ENCODE peak calls at places on chromosome 20, in seven cellular contexts. S, M, Z, H, D, O and C are unnamed samples.

GRCh38 chr20:24698706-24699206 is 229.3 kb downstream of the SYNDIG1 start:
- DNase-seq in D (peak; percentile 70), M (no peak), O (no peak), S (no peak), H (no peak), Z (no peak), C (no peak)

GRCh38 chr20:50029697-50030428 is 47.1 kb downstream of the SNAI1 start:
- DNase-seq in D (no peak), H (peak; percentile 97), Z (peak; percentile 96), O (peak; percentile 93), M (no peak), S (no peak), C (no peak)

GRCh38 chr20:59124326-59125029 is 39.1 kb upstream of the ZNF831 start:
- DNase-seq in S (no peak), D (no peak), M (no peak), H (no peak), O (peak; percentile 45), Z (no peak), C (no peak)

GRCh38 chr20:57332105-57333089 is 2.8 kb downstream of the SPO11 start:
- DNase-seq in S (peak; percentile 27), H (no peak), O (no peak), M (no peak), D (no peak), Z (no peak), C (no peak)

GRCh38 chr20:3846740-3847418 is at the start of gene MAVS:
- DNase-seq in Z (peak; percentile 73), O (peak; percentile 91), S (peak; percentile 87), D (peak; percentile 95), H (peak; percentile 73), M (peak; percentile 40), C (peak; percentile 90)

GRCh38 chr20:41733151-41733550 is 115.0 kb upstream of the CHD6 start:
- DNase-seq in H (peak; percentile 6), Z (no peak), D (no peak), O (no peak), S (no peak), M (no peak), C (no peak)

GRCh38 chr20:13259921-13260320 is 38.8 kb downstream of the ISM1 start:
- DNase-seq in M (no peak), O (no peak), H (no peak), S (no peak), Z (no peak), D (no peak), C (no peak)

GRCh38 chr20:25195962-25196700 is 619 bp downstream of the ENTPD6 start:
- DNase-seq in S (peak; percentile 18), M (peak; percentile 28), Z (no peak), O (no peak), D (peak; percentile 90), H (no peak), C (peak; percentile 18)

GRCh38 chr20:46111028-46111835 is 6.9 kb upstream of the CD40 start:
- DNase-seq in Z (no peak), D (no peak), O (no peak), H (no peak), S (peak; percentile 60), M (no peak), C (peak; percentile 89)

GRCh38 chr20:32114305-32114960 is 4.9 kb downstream of the TM9SF4 start:
- DNase-seq in D (no peak), H (peak; percentile 45), S (no peak), O (peak; percentile 15), M (no peak), Z (no peak), C (no peak)

GRCh38 chr20:50774515-50774914 is 20.3 kb upstream of the BCAS4 start:
- DNase-seq in M (no peak), S (no peak), Z (no peak), D (peak; percentile 53), H (no peak), O (no peak), C (no peak)

DNA sequence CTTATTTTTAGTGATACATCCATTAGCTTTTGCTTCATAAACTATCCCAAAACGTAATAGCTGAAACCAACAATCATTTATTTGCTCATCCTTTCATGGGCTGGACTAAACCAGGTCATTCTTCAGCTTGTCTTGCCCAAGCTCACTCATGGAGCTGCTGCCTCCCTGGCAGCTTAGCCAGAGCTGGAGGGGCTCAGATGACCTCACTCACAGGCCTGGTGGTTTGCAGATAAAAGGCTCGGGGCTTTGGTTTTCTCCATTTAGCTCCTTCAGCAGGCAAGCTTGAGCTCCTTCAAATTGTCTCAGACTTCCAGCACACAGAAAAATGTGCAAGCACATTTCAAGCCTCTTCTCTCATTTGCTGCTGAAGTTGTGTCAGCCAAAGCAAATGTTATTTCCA is 139.1 kb downstream of the BTBD3 start:
- DNase-seq in O (no peak), M (no peak), Z (no peak), S (no peak), D (no peak), H (no peak), C (no peak)
- TF ChIP-seq CTCF in O (no peak), M (no peak), Z (no peak), S (no peak), D (no peak), H (no peak), C (no peak)

GRCh38 chr20:45098096-45098773 is 2.7 kb downstream of the KCNS1 start:
- DNase-seq in O (no peak), S (no peak), D (no peak), H (peak; percentile 11), Z (peak; percentile 39), M (no peak), C (peak; percentile 18)
- H3K4me3 ChIP-seq in O (peak overlapping the region; percentile 29), S (no peak overlapping the region), D (peak overlapping the region; percentile 25), H (no peak overlapping the region), Z (peak overlapping the region; percentile 39), M (no peak overlapping the region), C (no peak overlapping the region)

DNA sequence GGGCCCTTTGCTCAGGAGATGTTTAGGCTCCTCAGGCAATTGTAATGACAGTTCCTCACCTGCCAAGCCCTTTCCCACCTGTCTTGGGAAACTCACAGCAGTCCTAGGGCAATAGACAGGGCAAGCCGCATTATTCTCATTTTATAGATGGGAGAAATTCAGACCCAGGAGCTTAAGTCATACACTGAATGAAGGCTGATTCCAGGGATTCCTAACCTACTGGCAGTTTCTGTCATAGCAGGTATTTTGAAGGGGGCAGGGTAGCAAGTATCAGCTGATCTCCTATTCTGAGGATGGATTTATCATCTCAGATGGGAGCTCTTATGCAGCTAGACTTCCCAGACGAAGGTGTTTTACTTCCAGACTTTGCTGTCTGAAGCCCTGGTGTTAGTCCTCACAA is 61.4 kb upstream of the MYL9 start:
- DNase-seq in O (no peak), H (no peak), M (no peak), S (no peak), Z (peak; percentile 42), D (no peak), C (no peak)
- TF ChIP-seq CTCF in O (no peak), H (no peak), M (no peak), S (no peak), Z (peak; percentile 27), D (no peak), C (no peak)

GRCh38 chr20:1184260-1184637 is 532 bp downstream of the TMEM74B start:
- DNase-seq in Z (no peak), S (no peak), O (no peak), M (no peak), H (no peak), D (no peak), C (no peak)
- H3K4me3 ChIP-seq in Z (no peak overlapping the region), S (no peak overlapping the region), O (no peak overlapping the region), M (peak overlapping the region; percentile 59), H (no peak overlapping the region), D (peak overlapping the region; percentile 54), C (no peak overlapping the region)

DNA sequence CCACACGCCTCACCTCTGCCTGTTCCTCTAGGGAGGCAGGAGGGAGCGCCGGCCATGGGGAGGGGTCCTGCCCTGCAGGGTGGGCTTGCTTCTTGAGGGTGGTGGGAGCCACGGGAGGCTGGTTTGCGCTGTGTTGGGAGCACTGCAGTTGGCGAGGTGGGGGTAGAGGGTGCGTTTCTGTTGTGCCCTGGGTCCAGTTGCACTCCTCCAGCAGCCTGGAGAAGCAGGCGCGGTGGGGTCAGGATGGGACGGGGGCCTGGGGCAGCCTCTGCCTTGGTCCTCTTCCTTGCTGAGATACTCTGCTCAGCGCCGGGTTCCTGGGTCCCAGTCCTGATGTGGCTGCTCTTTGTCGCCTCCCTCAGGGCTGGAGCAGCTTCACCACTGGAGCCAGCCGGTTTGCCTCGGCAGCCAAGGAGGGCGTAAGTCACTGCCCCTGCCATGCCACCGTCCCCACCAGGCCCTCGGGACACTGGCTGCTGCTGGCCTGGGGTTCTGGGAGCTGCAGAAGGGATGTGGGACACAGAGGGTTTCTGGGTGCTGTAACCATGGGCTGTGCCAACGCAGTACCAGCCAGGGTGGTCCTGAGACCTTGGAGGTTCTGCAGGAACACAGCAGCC is 8.4 kb downstream of the ARFGAP1 start:
- DNase-seq in H (no peak), D (no peak), M (no peak), O (no peak), Z (no peak), S (no peak), C (no peak)
- TF ChIP-seq CTCF in H (peak; percentile 12), D (no peak), M (no peak), O (no peak), Z (peak; percentile 57), S (no peak), C (peak; percentile 22)

GRCh38 chr20:38649275-38649891 is 47.8 kb downstream of the ARHGAP40 start:
- DNase-seq in M (no peak), Z (peak; percentile 67), H (no peak), S (no peak), O (no peak), D (no peak), C (peak; percentile 28)
- H3K4me3 ChIP-seq in M (no peak overlapping the region), Z (no peak overlapping the region), H (no peak overlapping the region), S (no peak overlapping the region), O (no peak overlapping the region), D (no peak overlapping the region), C (no peak overlapping the region)

DNA sequence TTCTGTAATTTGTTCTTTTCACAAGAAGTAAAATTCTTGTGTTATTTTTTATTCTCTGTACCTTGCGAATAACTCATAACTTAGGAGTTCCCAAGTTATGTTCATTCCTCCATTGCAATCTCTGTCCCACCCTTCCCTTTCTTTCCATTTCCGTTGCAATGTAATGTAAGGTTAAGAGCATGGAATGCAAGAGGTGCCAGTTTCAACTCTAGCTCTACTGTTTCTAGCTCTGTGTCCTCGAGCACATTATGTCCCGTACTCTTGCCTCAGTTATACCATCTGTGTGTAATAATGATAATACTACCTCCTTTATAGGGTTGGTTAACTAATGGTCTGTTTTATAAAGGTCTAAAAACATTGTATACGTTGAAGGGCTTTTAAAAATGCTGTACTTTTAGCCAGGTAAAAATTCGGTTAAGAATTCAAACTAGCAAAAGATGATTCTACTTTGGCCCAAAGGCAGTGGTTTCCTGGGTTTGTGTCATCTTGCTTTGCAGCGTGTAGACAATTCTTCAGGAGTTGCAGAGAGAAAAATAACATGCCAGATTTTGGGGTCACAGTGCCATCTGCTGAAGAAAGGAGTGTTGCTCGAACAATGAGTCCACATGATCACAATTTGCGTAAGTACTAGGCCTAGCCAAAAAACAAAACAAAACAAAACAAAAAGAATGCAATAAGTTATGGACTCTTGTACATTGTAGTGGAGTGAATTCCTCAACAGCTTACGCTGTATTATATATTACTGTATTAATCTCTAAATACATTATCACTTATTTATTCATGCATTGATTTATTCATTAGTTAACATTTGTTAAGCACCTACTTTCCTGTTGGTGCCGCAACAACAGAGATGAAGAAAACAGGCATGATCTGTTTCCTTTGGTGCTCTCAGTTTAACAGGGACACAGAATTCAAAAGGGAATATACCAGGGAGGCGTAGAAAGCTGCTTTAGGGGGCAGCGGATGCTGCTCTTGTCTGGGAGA is 10.0 kb upstream of the PFDN4 start:
- DNase-seq in M (no peak), S (peak; percentile 28), H (peak; percentile 88), O (no peak), Z (peak; percentile 84), D (peak; percentile 70), C (peak; percentile 34)
- TF ChIP-seq CTCF in M (peak; percentile 93), S (peak; percentile 31), H (peak; percentile 65), O (no peak), Z (peak; percentile 65), D (no peak), C (no peak)

GRCh38 chr20:33686984-33687366 is 790 bp upstream of the E2F1 start:
- DNase-seq in O (no peak), D (no peak), M (no peak), S (no peak), H (no peak), Z (no peak), C (no peak)
- H3K4me3 ChIP-seq in O (no peak overlapping the region), D (peak overlapping the region; percentile 53), M (peak overlapping the region; percentile 26), S (peak overlapping the region; percentile 58), H (peak overlapping the region; percentile 62), Z (peak overlapping the region; percentile 48), C (no peak overlapping the region)